ENCODE peak calls at places on chromosomes 6 and 20, in ten cellular contexts. D, C, X, P, U, W, V, R, N and Q are unnamed samples.

GRCh38 chr6:13491538-13491937 is 4.1 kb upstream of the GFOD1 start:
- DNase-seq in D (no peak), C (no peak), X (no peak), P (no peak), U (no peak), W (no peak), V (no peak), R (no peak), N (no peak), Q (no peak)

GRCh38 chr20:9739991-9740390 is 98.9 kb downstream of the PAK5 start:
- DNase-seq in D (no peak), C (no peak), X (no peak), P (no peak), U (no peak), W (no peak), V (no peak), R (no peak), N (no peak), Q (no peak)

GRCh38 chr6:159754959-159755914 is 6.6 kb upstream of the ACAT2 start:
- DNase-seq in D (no peak), C (no peak), X (no peak), P (no peak), U (no peak), W (no peak), V (no peak), R (no peak), N (no peak), Q (no peak)

GRCh38 chr6:52610745-52611355 is 34.0 kb upstream of the TRAM2 start:
- DNase-seq in D (no peak), C (no peak), X (peak), P (no peak), U (no peak), W (no peak), V (no peak), R (peak), N (no peak), Q (no peak)

GRCh38 chr6:104603108-104603745 is 256.5 kb downstream of the HACE1 start:
- DNase-seq in D (no peak), C (no peak), X (peak), P (no peak), U (no peak), W (no peak), V (no peak), R (no peak), N (no peak), Q (no peak)

GRCh38 chr6:74170118-74170517 is 474.1 kb downstream of the CD109 start:
- DNase-seq in D (no peak), C (no peak), X (no peak), P (no peak), U (peak), W (no peak), V (no peak), R (no peak), N (no peak), Q (no peak)

GRCh38 chr6:144820270-144820669 is 535.1 kb downstream of the UTRN start:
- DNase-seq in D (no peak), C (no peak), X (peak), P (no peak), U (no peak), W (no peak), V (no peak), R (no peak), N (no peak), Q (no peak)

GRCh38 chr6:5723905-5724691 is 282.6 kb downstream of the NRN1 start:
- DNase-seq in D (no peak), C (no peak), X (no peak), P (peak), U (no peak), W (no peak), V (no peak), R (no peak), N (no peak), Q (no peak)

GRCh38 chr20:53079883-53080282 is 107.7 kb downstream of the TSHZ2 start:
- DNase-seq in D (no peak), C (no peak), X (no peak), P (no peak), U (no peak), W (no peak), V (no peak), R (no peak), N (no peak), Q (peak)